ENCODE peak calls at places on chromosomes 12 and 14, in ten cellular contexts. Z is gastrocnemius medialis; B is CD8-positive, alpha-beta T cell; J is GM12865; I is upper lobe of left lung; K is endodermal cell; V is lower leg skin; M is AG04450; R is dorsolateral prefrontal cortex; D is lung. S is an unnamed sample.

GRCh38 chr12:46160081-46160980 is 108.5 kb downstream of the SLC38A1 start:
- DNase-seq in Z (peak; percentile 28), B (no peak), J (no peak), I (no peak), K (no peak), V (no peak), M (no peak), R (no peak), D (no peak), S (peak; percentile 96)

GRCh38 chr14:69387311-69387710 is 10.8 kb downstream of the ERH start:
- DNase-seq in Z (no peak), B (no peak), J (no peak), I (no peak), K (no peak), V (no peak), M (no peak), R (no peak), D (no peak), S (no peak)

GRCh38 chr12:62659457-62660295 is 193.1 kb downstream of the MON2 start:
- DNase-seq in Z (no peak), B (no peak), J (no peak), I (no peak), K (peak; percentile 85), V (peak; percentile 39), M (no peak), R (no peak), D (no peak), S (no peak)

GRCh38 chr14:104203071-104203425 is 64.7 kb downstream of the KIF26A start:
- DNase-seq in Z (no peak), B (no peak), J (no peak), I (peak; percentile 49), K (no peak), V (no peak), M (no peak), R (no peak), D (no peak), S (no peak)

GRCh38 chr14:23539209-23539866 is 12.2 kb downstream of the ZFHX2 start:
- DNase-seq in Z (no peak), B (no peak), J (peak; percentile 49), I (no peak), K (peak; percentile 90), V (no peak), M (no peak), R (no peak), D (no peak), S (no peak)

GRCh38 chr14:72443991-72444431 is 449.9 kb downstream of the DPF3 start:
- DNase-seq in Z (no peak), B (peak; percentile 20), J (peak; percentile 58), I (no peak), K (no peak), V (no peak), M (no peak), R (no peak), D (no peak), S (no peak)

GRCh38 chr14:54579606-54580005 is 12.7 kb downstream of the SAMD4A start:
- DNase-seq in Z (no peak), B (no peak), J (no peak), I (no peak), K (no peak), V (no peak), M (no peak), R (no peak), D (no peak), S (no peak)

GRCh38 chr12:88957358-88957757 is 377.1 kb upstream of the KITLG start:
- DNase-seq in Z (no peak), B (no peak), J (no peak), I (no peak), K (no peak), V (no peak), M (no peak), R (no peak), D (no peak), S (no peak)

GRCh38 chr12:84911331-84912190 is 1.0 kb downstream of the SLC6A15 start:
- DNase-seq in Z (no peak), B (no peak), J (no peak), I (peak; percentile 77), K (peak; percentile 98), V (peak; percentile 91), M (no peak), R (peak; percentile 92), D (no peak), S (peak; percentile 77)

GRCh38 chr12:7439579-7440505 is 4.1 kb downstream of the CD163L1 start:
- DNase-seq in Z (no peak), B (peak; percentile 16), J (no peak), I (peak; percentile 88), K (peak; percentile 96), V (no peak), M (peak; percentile 11), R (no peak), D (peak; percentile 51), S (no peak)

GRCh38 chr14:52835122-52835903 is 43.9 kb upstream of the GNPNAT1 start:
- DNase-seq in Z (no peak), B (no peak), J (no peak), I (no peak), K (peak; percentile 71), V (no peak), M (no peak), R (peak; percentile 24), D (peak; percentile 30), S (no peak)

GRCh38 chr12:104667139-104667538 is 210.4 kb downstream of the CHST11 start:
- DNase-seq in Z (no peak), B (no peak), J (no peak), I (no peak), K (no peak), V (no peak), M (no peak), R (no peak), D (peak; percentile 46), S (no peak)

GRCh38 chr12:121974026-121974985 is 47.4 kb upstream of the BCL7A start:
- DNase-seq in Z (no peak), B (no peak), J (no peak), I (no peak), K (no peak), V (no peak), M (no peak), R (no peak), D (no peak), S (peak; percentile 52)

DNA sequence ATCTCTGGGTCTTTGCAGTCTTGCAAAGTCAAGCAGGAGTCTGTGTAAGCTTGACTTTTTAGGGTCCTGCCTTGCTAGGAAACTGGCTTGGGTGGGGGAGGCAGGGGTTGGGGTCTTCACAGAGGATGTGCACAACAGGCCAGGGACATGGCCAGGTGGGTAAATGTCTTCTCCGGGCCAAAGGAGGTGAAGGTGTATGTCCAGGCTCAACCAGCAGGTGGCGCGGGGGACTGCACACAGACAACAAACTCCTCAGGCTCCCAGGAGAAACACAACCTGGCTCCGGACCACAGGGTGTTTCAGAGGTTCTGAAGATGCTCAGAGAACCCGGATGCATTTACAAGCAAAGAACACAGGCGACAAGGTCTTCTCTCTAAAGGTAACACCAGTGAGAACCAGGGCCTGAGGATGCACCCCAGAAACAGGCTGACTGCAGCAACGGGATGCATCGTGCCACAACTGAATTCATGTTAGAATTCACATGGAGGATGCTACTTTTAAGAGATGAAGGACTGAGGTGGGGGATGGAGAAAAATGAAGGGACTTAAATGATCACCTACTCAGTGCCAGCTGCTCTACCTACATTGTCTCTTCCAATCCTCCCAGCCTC is 56.0 kb downstream of the PLEKHG3 start:
- DNase-seq in Z (peak; percentile 52), B (peak; percentile 56), J (peak; percentile 63), I (no peak), K (peak; percentile 94), V (no peak), M (no peak), R (peak; percentile 69), D (peak; percentile 60), S (no peak)
- TF ChIP-seq CTCF in Z (peak; percentile 67), B (peak; percentile 50), J (peak; percentile 88), I (peak; percentile 55), K (peak; percentile 86), V (no peak), M (peak; percentile 70), R (peak; percentile 43), D (no peak), S (peak; percentile 81)

DNA sequence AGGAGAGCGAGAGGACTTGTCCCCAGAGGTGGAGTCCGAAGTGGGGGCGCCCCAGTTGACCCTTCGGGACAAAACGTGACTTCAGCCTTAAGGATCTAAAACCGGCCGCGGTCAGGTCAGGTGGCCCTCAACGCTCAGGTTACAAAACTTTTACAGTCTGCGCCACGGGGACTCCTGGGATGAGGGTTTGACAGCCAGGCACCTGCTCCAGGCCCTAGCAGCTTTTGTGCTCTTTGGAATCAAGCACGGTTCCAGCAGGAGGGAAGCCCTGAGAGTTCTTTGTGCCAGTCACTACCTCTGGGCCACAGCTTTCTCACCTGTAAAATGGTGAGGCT is 337 bp downstream of the ZC2HC1C start:
- DNase-seq in Z (peak; percentile 92), B (no peak), J (no peak), I (no peak), K (no peak), V (no peak), M (no peak), R (no peak), D (no peak), S (no peak)
- H3K4me3 ChIP-seq in Z (peak overlapping the region; percentile 61), B (peak overlapping the region; percentile 59), J (peak overlapping the region; percentile 89), I (no peak overlapping the region), K (peak overlapping the region; percentile 90), V (no peak overlapping the region), M (peak overlapping the region; percentile 63), R (peak overlapping the region; percentile 79), D (peak overlapping the region; percentile 45), S (peak overlapping the region; percentile 66)

GRCh38 chr12:114982760-114983159 is 298.8 kb upstream of the TBX3 start:
- DNase-seq in Z (no peak), B (no peak), J (no peak), I (no peak), K (no peak), V (no peak), M (no peak), R (no peak), D (no peak), S (no peak)
- TF ChIP-seq CTCF in Z (no peak), B (no peak), J (no peak), I (no peak), K (no peak), V (no peak), M (no peak), R (no peak), D (no peak), S (no peak)

DNA sequence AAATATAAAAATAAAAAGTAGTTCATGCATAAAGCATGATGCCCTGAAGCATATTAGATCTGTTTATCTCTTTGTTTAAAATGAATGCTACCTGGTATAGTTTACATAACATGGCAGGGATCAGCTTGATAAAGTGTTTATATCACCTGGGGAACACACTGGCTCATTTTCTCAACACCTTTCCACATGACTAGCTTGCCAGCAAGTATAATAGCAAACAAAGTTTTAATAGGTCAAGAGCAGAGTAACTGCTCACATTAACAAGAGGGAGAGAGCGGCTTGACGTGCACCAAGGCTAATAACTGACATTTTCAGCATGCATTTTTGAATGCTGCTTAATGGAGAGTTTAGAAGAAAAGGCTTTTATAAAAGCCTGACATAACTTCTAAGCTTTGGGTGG is 246.4 kb downstream of the EGLN3 start:
- DNase-seq in Z (no peak), B (no peak), J (no peak), I (no peak), K (no peak), V (no peak), M (no peak), R (no peak), D (no peak), S (no peak)
- H3K4me3 ChIP-seq in Z (no peak overlapping the region), B (no peak overlapping the region), J (no peak overlapping the region), I (no peak overlapping the region), K (no peak overlapping the region), V (no peak overlapping the region), M (no peak overlapping the region), R (no peak overlapping the region), D (no peak overlapping the region), S (no peak overlapping the region)